ENCODE peak calls at places on chromosomes 16 and 17, in six cellular contexts. T, M, F, X, V and E are unnamed samples.

GRCh38 chr17:62075308-62075815 is 10.3 kb upstream of the MED13 start:
- DNase-seq in F (no peak), M (peak; percentile 23), V (no peak), X (no peak), T (no peak), E (no peak)

GRCh38 chr17:19021622-19022083 is 17.1 kb upstream of the FAM83G start:
- DNase-seq in M (peak; percentile 33), F (no peak), V (no peak), T (no peak), X (no peak), E (peak; percentile 25)

GRCh38 chr16:8417145-8417544 is 173.2 kb downstream of the TMEM114 start:
- DNase-seq in T (no peak), X (no peak), F (no peak), M (no peak), V (no peak), E (no peak)

GRCh38 chr16:3674513-3675295 is 20.2 kb downstream of the DNASE1 start:
- DNase-seq in X (no peak), V (no peak), T (no peak), M (no peak), F (no peak), E (peak; percentile 11)

GRCh38 chr17:40800381-40800780 is 622 bp upstream of the KRT28 start:
- DNase-seq in T (no peak), X (no peak), F (no peak), V (no peak), M (no peak), E (no peak)

GRCh38 chr16:66926171-66926570 is 836 bp upstream of the RRAD start:
- DNase-seq in T (no peak), F (no peak), M (peak; percentile 26), X (no peak), V (no peak), E (no peak)

GRCh38 chr17:2071024-2071385 is 16.1 kb downstream of the HIC1 start:
- DNase-seq in X (no peak), F (no peak), V (no peak), M (no peak), T (no peak), E (no peak)

GRCh38 chr17:62644487-62645173 is 17.2 kb downstream of the MRC2 start:
- DNase-seq in F (no peak), X (peak; percentile 94), M (no peak), V (no peak), T (no peak), E (peak; percentile 75)

GRCh38 chr17:15447928-15448579 is 19.4 kb downstream of the CDRT4 start:
- DNase-seq in M (no peak), F (no peak), X (no peak), V (no peak), T (no peak), E (no peak)

GRCh38 chr16:26569793-26570192 is 496.9 kb upstream of the C16orf82 start:
- DNase-seq in M (peak; percentile 19), T (peak; percentile 2), F (no peak), V (peak; percentile 43), X (no peak), E (peak; percentile 64)

GRCh38 chr16:89903908-89904515 is 14.7 kb upstream of the MC1R start:
- DNase-seq in F (no peak), M (no peak), T (no peak), V (no peak), X (no peak), E (no peak)

GRCh38 chr16:78500659-78501226 is 401.3 kb downstream of the WWOX start:
- DNase-seq in T (no peak), V (no peak), X (no peak), F (no peak), M (no peak), E (no peak)

GRCh38 chr16:57565461-57565860 is 23.0 kb downstream of the ADGRG5 start:
- DNase-seq in F (no peak), M (no peak), V (no peak), T (no peak), X (no peak), E (no peak)

GRCh38 chr17:50476545-50477315 is 1.9 kb upstream of the RSAD1 start:
- DNase-seq in F (no peak), T (no peak), X (no peak), M (no peak), V (no peak), E (peak; percentile 16)

GRCh38 chr16:71537643-71538042 is 11.4 kb downstream of the CHST4 start:
- DNase-seq in V (peak; percentile 61), X (peak; percentile 36), M (peak; percentile 65), F (peak; percentile 50), T (peak; percentile 63), E (peak; percentile 67)

GRCh38 chr17:39738568-39738901 is 797 bp downstream of the GRB7 start:
- DNase-seq in F (no peak), T (peak; percentile 48), V (peak; percentile 77), X (no peak), M (no peak), E (peak; percentile 58)

GRCh38 chr17:79872762-79873161 is 33.5 kb upstream of the CBX4 start:
- DNase-seq in X (no peak), V (no peak), F (no peak), T (no peak), M (no peak), E (no peak)

GRCh38 chr17:3915642-3916012 is 638 bp downstream of the P2RX1 start:
- DNase-seq in V (peak; percentile 36), T (no peak), M (no peak), F (no peak), X (no peak), E (no peak)
- H3K9ac ChIP-seq in V (peak overlapping the region; percentile 95), T (no peak overlapping the region), M (no peak overlapping the region), F (no peak overlapping the region), X (no peak overlapping the region), E (no peak overlapping the region)

DNA sequence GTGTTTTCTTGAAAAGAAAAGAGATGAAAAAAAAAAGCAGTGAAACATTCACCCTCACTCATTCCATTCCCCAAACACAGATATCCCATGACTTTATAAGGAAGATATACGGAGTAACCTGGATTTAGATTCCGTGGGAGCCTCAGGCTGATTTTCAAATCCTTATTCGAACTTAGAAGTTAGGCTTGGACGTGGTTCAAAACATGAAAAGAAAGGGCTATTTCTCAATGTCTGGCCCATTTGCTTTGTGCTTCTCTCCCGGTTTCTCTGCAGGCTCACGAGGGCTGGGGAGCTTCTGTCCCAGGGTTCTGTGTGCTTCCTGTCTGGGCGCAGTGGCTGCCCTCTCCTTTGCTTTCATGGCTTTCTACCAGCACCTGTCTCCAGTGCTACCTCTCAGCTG is 33.9 kb downstream of the CUEDC1 start:
- DNase-seq in X (no peak), F (no peak), M (peak; percentile 32), V (no peak), T (no peak), E (no peak)
- TF ChIP-seq EZH2phosphoT487 in X (no peak), F (no peak), M (no peak), V (no peak), T (no peak), E (no peak)

DNA sequence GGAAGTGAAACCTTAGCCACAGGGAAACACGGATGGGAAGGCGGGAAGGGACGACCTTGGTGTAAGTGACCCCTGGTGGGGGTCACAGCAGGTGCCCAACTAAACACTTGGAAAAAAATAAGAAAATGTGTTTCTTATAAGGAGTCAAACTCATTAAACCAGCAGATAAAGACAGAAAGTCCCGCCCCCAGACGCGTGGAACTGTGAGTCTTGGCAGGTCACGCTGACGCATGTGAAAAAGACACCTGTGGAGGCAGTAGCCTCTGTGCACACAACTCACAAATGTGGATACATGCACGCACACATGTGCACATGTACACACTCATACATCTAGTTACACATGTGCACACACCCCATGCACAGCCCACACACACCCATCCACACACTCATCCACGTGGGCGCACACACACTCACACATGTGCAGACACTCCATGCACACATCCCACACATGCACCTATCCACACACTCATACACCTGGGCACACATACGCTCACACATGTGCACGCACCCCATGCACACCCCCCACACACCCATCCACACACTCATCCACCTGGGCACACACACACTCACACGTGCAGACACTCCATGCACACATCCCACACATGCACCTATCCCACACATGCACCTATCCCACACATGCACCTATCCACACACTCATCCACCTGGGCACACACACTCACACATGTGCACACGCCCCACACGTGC is 432.4 kb downstream of the SOX9 start:
- DNase-seq in V (no peak), T (no peak), X (no peak), F (no peak), M (no peak), E (no peak)
- H3K9ac ChIP-seq in V (no peak overlapping the region), T (no peak overlapping the region), X (no peak overlapping the region), F (no peak overlapping the region), M (no peak overlapping the region), E (no peak overlapping the region)

DNA sequence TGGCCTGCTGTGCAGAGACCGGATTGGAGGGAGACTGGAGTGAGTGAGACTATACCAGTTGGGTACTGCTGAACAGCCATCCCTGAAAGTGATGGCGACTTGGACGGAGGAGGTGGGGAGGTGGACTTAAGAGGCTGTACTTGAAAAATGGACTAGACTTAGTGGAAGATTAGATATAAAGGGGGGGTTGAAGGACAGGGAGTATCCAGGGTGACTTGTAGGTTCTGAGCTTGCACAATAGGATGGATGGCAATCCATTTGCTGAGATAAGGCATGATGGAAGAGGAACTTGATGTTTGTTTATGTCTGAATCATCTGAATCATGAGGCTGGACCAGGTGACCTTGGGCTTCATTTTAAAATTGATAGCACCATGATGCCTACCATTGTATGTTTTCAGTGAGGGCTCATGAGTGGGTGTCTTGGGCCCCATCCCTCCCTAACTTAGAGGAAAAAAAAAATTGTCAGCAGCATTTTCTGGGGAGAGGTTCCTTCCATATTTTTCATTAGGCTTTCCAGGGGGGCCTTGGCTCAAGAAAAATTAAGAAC is 41.2 kb downstream of the PRKCA start:
- DNase-seq in F (no peak), T (peak; percentile 71), M (no peak), V (no peak), X (no peak), E (no peak)
- TF ChIP-seq EZH2phosphoT487 in F (no peak), T (no peak), M (no peak), V (no peak), X (no peak), E (no peak)

GRCh38 chr17:73013299-73013698 is 79.2 kb downstream of the SLC39A11 start:
- DNase-seq in V (no peak), F (no peak), X (no peak), T (no peak), M (no peak), E (no peak)

GRCh38 chr17:73007447-73007846 is 85.0 kb downstream of the SLC39A11 start:
- DNase-seq in T (no peak), X (no peak), M (peak; percentile 7), F (no peak), V (no peak), E (no peak)

GRCh38 chr17:73013816-73014663 is 78.4 kb downstream of the SLC39A11 start:
- DNase-seq in X (no peak), V (no peak), T (peak; percentile 57), M (peak; percentile 3), F (peak; percentile 73), E (peak; percentile 44)

GRCh38 chr17:73010414-73010813 is 82.1 kb downstream of the SLC39A11 start:
- DNase-seq in T (no peak), M (no peak), F (no peak), V (no peak), X (no peak), E (no peak)

DNA sequence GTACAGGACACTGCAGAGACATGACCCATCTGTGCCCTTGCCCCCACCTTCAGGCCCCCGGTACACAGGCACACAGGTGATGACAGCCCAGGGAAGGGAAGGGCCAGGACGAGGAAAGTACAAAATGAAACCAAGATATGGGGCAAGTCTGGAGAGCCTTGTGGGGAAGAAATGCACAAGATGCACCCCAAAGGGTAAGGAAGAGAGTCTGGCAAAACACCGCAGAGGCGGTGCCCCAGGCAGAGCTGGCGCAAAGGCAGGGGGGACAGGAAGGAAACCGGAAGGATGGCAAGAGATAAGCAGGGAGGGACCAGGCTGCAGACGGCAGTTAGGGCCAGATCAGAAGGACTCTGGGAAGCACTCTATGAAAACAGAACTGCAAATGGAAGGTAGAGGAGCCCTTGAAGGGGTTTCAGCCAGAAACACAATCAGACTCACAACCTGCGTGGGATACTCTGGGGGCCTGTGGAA is 81.4 kb downstream of the SLC39A11 start:
- DNase-seq in X (peak; percentile 70), F (no peak), M (no peak), V (no peak), T (no peak), E (no peak)
- H3K9ac ChIP-seq in X (no peak overlapping the region), F (no peak overlapping the region), M (no peak overlapping the region), V (no peak overlapping the region), T (no peak overlapping the region), E (no peak overlapping the region)